ENCODE peak calls at places on chromosomes 12 and 14, in nine cellular contexts. W is RWPE1; S is Caco-2; P is neural progenitor cell; H is esophagus squamous epithelium; M is Peyer's patch; F is heart right ventricle; V is CD8-positive, alpha-beta T cell; J is sigmoid colon. I is an unnamed sample.
A peak's percentile ranks its signal among the peaks of the same experiment; 100 is the strongest.

GRCh38 chr12:55693323-55694187 is 14.1 kb downstream of the ITGA7 start:
- DNase-seq in W (no peak), S (no peak), P (no peak), H (no peak), M (no peak), F (no peak), V (no peak), J (peak; percentile 44), I (no peak)

GRCh38 chr12:91183565-91183964 is 948 bp upstream of the DCN start:
- DNase-seq in W (no peak), S (no peak), P (no peak), H (no peak), M (no peak), F (no peak), V (no peak), J (no peak), I (no peak)

GRCh38 chr12:57235728-57236131 is 6.2 kb downstream of the SHMT2 start:
- DNase-seq in W (no peak), S (no peak), P (no peak), H (no peak), M (peak; percentile 25), F (no peak), V (no peak), J (no peak), I (no peak)

GRCh38 chr14:69056389-69056788 is 77.3 kb upstream of the ACTN1 start:
- DNase-seq in W (peak; percentile 55), S (no peak), P (no peak), H (no peak), M (no peak), F (no peak), V (no peak), J (no peak), I (no peak)

GRCh38 chr12:91222746-91223145 is 40.1 kb upstream of the DCN start:
- DNase-seq in W (no peak), S (no peak), P (no peak), H (no peak), M (no peak), F (no peak), V (no peak), J (no peak), I (no peak)

GRCh38 chr12:80226576-80226975 is 127.2 kb downstream of the OTOGL start:
- DNase-seq in W (peak; percentile 4), S (no peak), P (no peak), H (no peak), M (no peak), F (no peak), V (no peak), J (no peak), I (no peak)

GRCh38 chr14:105326891-105327694 is 12.5 kb downstream of the PACS2 start:
- DNase-seq in W (no peak), S (no peak), P (peak; percentile 61), H (no peak), M (no peak), F (no peak), V (no peak), J (no peak), I (no peak)

GRCh38 chr12:113537751-113538087 is 66.0 kb upstream of the LHX5 start:
- DNase-seq in W (peak; percentile 21), S (no peak), P (no peak), H (no peak), M (no peak), F (no peak), V (no peak), J (no peak), I (no peak)

GRCh38 chr12:41234672-41235071 is 46.6 kb downstream of the PDZRN4 start:
- DNase-seq in W (no peak), S (no peak), P (no peak), H (no peak), M (no peak), F (no peak), V (no peak), J (no peak), I (no peak)

GRCh38 chr12:22101749-22102243 is 55.8 kb downstream of the CMAS start:
- DNase-seq in W (peak; percentile 64), S (no peak), P (no peak), H (no peak), M (no peak), F (peak; percentile 22), V (no peak), J (no peak), I (no peak)

GRCh38 chr12:88625316-88625715 is 45.0 kb upstream of the KITLG start:
- DNase-seq in W (no peak), S (no peak), P (no peak), H (no peak), M (no peak), F (no peak), V (no peak), J (no peak), I (no peak)

GRCh38 chr14:92692822-92693226 is 55.6 kb downstream of the LGMN start:
- DNase-seq in W (no peak), S (no peak), P (no peak), H (no peak), M (peak; percentile 76), F (peak; percentile 84), V (peak; percentile 75), J (peak; percentile 89), I (no peak)

GRCh38 chr14:106491851-106492250 is 965.5 kb downstream of the TMEM121 start:
- DNase-seq in W (no peak), S (no peak), P (no peak), H (no peak), M (no peak), F (no peak), V (no peak), J (no peak), I (no peak)
- TF ChIP-seq CTCF in W (peak; percentile 27), S (peak; percentile 26), P (peak; percentile 31), H (no peak), M (peak; percentile 11), F (no peak), V (peak; percentile 49), J (no peak), I (no peak)

DNA sequence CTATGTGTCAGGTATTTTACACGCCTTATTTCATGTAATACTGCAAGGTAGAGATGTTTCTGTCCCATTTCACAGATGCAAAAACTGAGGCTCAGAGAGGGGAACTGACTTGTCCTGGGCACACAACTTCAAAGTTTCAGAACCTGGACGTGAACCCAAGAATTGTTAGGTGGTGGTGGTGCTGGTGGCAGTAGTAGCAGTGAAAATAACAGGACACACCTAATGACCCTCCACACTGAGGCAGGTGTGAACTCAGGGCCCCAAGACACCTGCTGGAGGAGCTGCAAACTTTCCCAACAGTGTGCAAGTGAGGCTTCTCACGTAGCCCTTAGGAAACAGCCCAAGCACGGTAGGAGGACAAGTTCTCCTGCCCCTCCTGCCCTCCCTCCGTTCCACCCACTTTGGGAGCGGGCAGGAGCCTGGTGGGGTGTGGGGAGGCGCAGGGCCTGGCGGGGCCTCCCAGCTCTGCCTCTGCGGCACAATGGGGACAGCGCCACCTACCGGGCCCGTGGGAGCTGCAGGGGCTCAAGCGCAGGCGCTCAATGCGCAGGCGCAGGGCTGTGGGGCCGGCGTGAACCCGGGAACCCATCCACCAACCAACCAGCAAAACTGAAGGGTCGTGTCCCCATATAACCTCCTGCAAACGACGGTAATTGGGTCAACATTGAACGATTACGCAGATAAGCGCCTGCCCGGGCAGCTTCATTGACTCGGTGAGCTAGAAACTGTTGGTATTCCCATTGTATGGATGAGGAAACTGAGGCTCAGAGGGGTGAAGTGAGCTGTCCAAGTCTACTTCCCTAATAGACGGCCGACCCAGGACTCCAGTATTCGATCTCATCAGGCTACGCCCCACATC is 12.0 kb upstream of the TRPV4 start:
- DNase-seq in W (peak; percentile 95), S (peak; percentile 82), P (peak; percentile 95), H (no peak), M (peak; percentile 92), F (peak; percentile 83), V (peak; percentile 92), J (peak; percentile 90), I (peak; percentile 90)
- TF ChIP-seq CTCF in W (peak; percentile 98), S (peak; percentile 96), P (peak; percentile 99), H (peak; percentile 98), M (peak; percentile 99), F (peak; percentile 98), V (peak; percentile 98), J (peak; percentile 89), I (peak; percentile 99)

GRCh38 chr12:76698966-76699365 is 64.9 kb upstream of the ZDHHC17 start:
- DNase-seq in W (no peak), S (no peak), P (peak; percentile 40), H (no peak), M (no peak), F (no peak), V (no peak), J (no peak), I (no peak)

GRCh38 chr12:76698316-76698715 is 65.6 kb upstream of the ZDHHC17 start:
- DNase-seq in W (no peak), S (no peak), P (no peak), H (no peak), M (no peak), F (no peak), V (no peak), J (no peak), I (no peak)

GRCh38 chr12:76697849-76698248 is 66.1 kb upstream of the ZDHHC17 start:
- DNase-seq in W (no peak), S (no peak), P (no peak), H (no peak), M (no peak), F (no peak), V (no peak), J (no peak), I (no peak)

GRCh38 chr12:76694369-76694768 is 69.5 kb upstream of the ZDHHC17 start:
- DNase-seq in W (no peak), S (no peak), P (no peak), H (no peak), M (no peak), F (no peak), V (no peak), J (no peak), I (no peak)

GRCh38 chr12:76696186-76696585 is 67.7 kb upstream of the ZDHHC17 start:
- DNase-seq in W (no peak), S (no peak), P (no peak), H (no peak), M (no peak), F (no peak), V (no peak), J (no peak), I (no peak)
- TF ChIP-seq CTCF in W (no peak), S (no peak), P (no peak), H (no peak), M (no peak), F (no peak), V (no peak), J (no peak), I (no peak)

DNA sequence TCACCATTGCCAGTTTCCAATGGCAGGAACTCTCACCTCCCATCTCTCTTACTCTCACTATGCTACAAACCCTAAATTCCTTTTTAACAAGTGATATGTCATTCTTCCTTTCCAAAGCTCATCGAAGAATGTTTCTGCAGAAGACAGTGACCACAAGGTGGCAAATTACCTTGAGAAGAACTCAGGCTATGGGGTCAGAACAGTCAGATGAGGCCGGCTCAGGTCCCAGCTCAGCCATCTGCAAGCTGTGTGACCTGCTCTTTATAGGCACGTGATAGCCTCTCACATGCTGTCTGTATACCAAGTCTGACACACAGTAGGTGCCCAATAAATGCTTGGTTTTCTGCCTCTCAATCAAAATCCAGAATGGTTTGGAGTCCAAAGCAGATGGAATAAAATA is 80.7 kb downstream of the FOXN3 start:
- DNase-seq in W (no peak), S (peak; percentile 46), P (peak; percentile 50), H (no peak), M (no peak), F (no peak), V (no peak), J (no peak), I (no peak)
- TF ChIP-seq CTCF in W (no peak), S (peak; percentile 20), P (peak; percentile 33), H (no peak), M (peak; percentile 30), F (no peak), V (no peak), J (no peak), I (no peak)

GRCh38 chr12:118853634-118854033 is 127.7 kb upstream of the SRRM4 start:
- DNase-seq in W (no peak), S (no peak), P (peak; percentile 25), H (no peak), M (no peak), F (no peak), V (no peak), J (no peak), I (no peak)
- TF ChIP-seq CTCF in W (no peak), S (peak; percentile 12), P (peak; percentile 34), H (no peak), M (no peak), F (peak; percentile 25), V (no peak), J (peak; percentile 31), I (peak; percentile 31)